ENCODE peak calls at places on chromosomes 16 and 17, in eight cellular contexts. One of them, this sample, is unnamed.

GRCh38 chr16:85518398-85519049 is 94.6 kb upstream of the GSE1 start:
- DNase-seq in nephron progenitor cell: no peak
- DNase-seq in glutamatergic neuron: no peak
- DNase-seq in HepG2: no peak
- DNase-seq in mucosa of descending colon: no peak
- DNase-seq in cardiac muscle cell: no peak
- DNase-seq in neural crest cell: no peak
- DNase-seq in sigmoid colon: no peak
- DNase-seq in this sample: no peak

GRCh38 chr16:29943846-29944669 is 17.8 kb upstream of the TMEM219 start:
- DNase-seq in HepG2: peak; percentile 91
- DNase-seq in cardiac muscle cell: peak; percentile 27
- DNase-seq in sigmoid colon: peak; percentile 72
- DNase-seq in nephron progenitor cell: peak; percentile 28
- DNase-seq in mucosa of descending colon: peak; percentile 73
- DNase-seq in neural crest cell: no peak
- DNase-seq in glutamatergic neuron: no peak
- DNase-seq in this sample: peak; percentile 88

GRCh38 chr17:65078441-65079160 is 22.1 kb upstream of the GNA13 start:
- DNase-seq in glutamatergic neuron: no peak
- DNase-seq in HepG2: no peak
- DNase-seq in nephron progenitor cell: no peak
- DNase-seq in cardiac muscle cell: no peak
- DNase-seq in sigmoid colon: peak; percentile 74
- DNase-seq in neural crest cell: no peak
- DNase-seq in mucosa of descending colon: no peak
- DNase-seq in this sample: no peak

GRCh38 chr17:75848523-75849303 is 4.5 kb upstream of the UNC13D start:
- DNase-seq in glutamatergic neuron: peak; percentile 86
- DNase-seq in nephron progenitor cell: peak; percentile 87
- DNase-seq in sigmoid colon: peak; percentile 82
- DNase-seq in neural crest cell: peak; percentile 73
- DNase-seq in HepG2: peak; percentile 80
- DNase-seq in cardiac muscle cell: peak; percentile 79
- DNase-seq in mucosa of descending colon: peak; percentile 90
- DNase-seq in this sample: no peak

GRCh38 chr17:43814714-43815113 is 18.2 kb downstream of the MPP3 start:
- DNase-seq in cardiac muscle cell: no peak
- DNase-seq in nephron progenitor cell: no peak
- DNase-seq in mucosa of descending colon: no peak
- DNase-seq in glutamatergic neuron: no peak
- DNase-seq in HepG2: no peak
- DNase-seq in sigmoid colon: no peak
- DNase-seq in neural crest cell: no peak
- DNase-seq in this sample: no peak

GRCh38 chr17:28700830-28701492 is 10.7 kb downstream of the PROCA1 start:
- DNase-seq in HepG2: no peak
- DNase-seq in neural crest cell: no peak
- DNase-seq in nephron progenitor cell: no peak
- DNase-seq in sigmoid colon: no peak
- DNase-seq in cardiac muscle cell: no peak
- DNase-seq in glutamatergic neuron: no peak
- DNase-seq in mucosa of descending colon: no peak
- DNase-seq in this sample: no peak

GRCh38 chr17:61782683-61783082 is 80.6 kb downstream of the BRIP1 start:
- DNase-seq in HepG2: no peak
- DNase-seq in cardiac muscle cell: no peak
- DNase-seq in sigmoid colon: no peak
- DNase-seq in nephron progenitor cell: no peak
- DNase-seq in mucosa of descending colon: no peak
- DNase-seq in neural crest cell: no peak
- DNase-seq in glutamatergic neuron: no peak
- DNase-seq in this sample: no peak

GRCh38 chr17:16929281-16929680 is 42.6 kb downstream of the TNFRSF13B start:
- DNase-seq in glutamatergic neuron: no peak
- DNase-seq in nephron progenitor cell: no peak
- DNase-seq in sigmoid colon: peak; percentile 37
- DNase-seq in mucosa of descending colon: no peak
- DNase-seq in cardiac muscle cell: no peak
- DNase-seq in HepG2: no peak
- DNase-seq in neural crest cell: no peak
- DNase-seq in this sample: no peak

GRCh38 chr17:55279788-55280579 is 15.2 kb downstream of the HLF start:
- DNase-seq in mucosa of descending colon: no peak
- DNase-seq in HepG2: no peak
- DNase-seq in nephron progenitor cell: no peak
- DNase-seq in cardiac muscle cell: no peak
- DNase-seq in glutamatergic neuron: no peak
- DNase-seq in neural crest cell: no peak
- DNase-seq in sigmoid colon: no peak
- DNase-seq in this sample: no peak

GRCh38 chr17:45231481-45232116 is 9.9 kb downstream of the FMNL1 start:
- DNase-seq in glutamatergic neuron: peak; percentile 61
- DNase-seq in mucosa of descending colon: no peak
- DNase-seq in neural crest cell: no peak
- DNase-seq in sigmoid colon: peak; percentile 66
- DNase-seq in nephron progenitor cell: peak; percentile 49
- DNase-seq in HepG2: peak; percentile 71
- DNase-seq in cardiac muscle cell: peak; percentile 23
- DNase-seq in this sample: no peak

GRCh38 chr16:83269541-83269940 is 538.2 kb upstream of the HSBP1 start:
- DNase-seq in glutamatergic neuron: no peak
- DNase-seq in neural crest cell: no peak
- DNase-seq in nephron progenitor cell: no peak
- DNase-seq in cardiac muscle cell: no peak
- DNase-seq in mucosa of descending colon: no peak
- DNase-seq in HepG2: no peak
- DNase-seq in sigmoid colon: no peak
- DNase-seq in this sample: no peak

GRCh38 chr17:17904171-17905035 is 67.6 kb upstream of the SREBF1 start:
- DNase-seq in cardiac muscle cell: no peak
- DNase-seq in neural crest cell: no peak
- DNase-seq in sigmoid colon: peak; percentile 18
- DNase-seq in glutamatergic neuron: no peak
- DNase-seq in mucosa of descending colon: no peak
- DNase-seq in HepG2: peak; percentile 23
- DNase-seq in nephron progenitor cell: no peak
- DNase-seq in this sample: no peak

GRCh38 chr17:61407211-61407911 is 7.7 kb downstream of the TBX2 start:
- DNase-seq in nephron progenitor cell: no peak
- DNase-seq in mucosa of descending colon: peak; percentile 19
- DNase-seq in HepG2: no peak
- DNase-seq in neural crest cell: no peak
- DNase-seq in sigmoid colon: peak; percentile 54
- DNase-seq in glutamatergic neuron: no peak
- DNase-seq in cardiac muscle cell: peak; percentile 65
- DNase-seq in this sample: no peak

GRCh38 chr16:12462690-12463646 is 340.7 kb downstream of the CPPED1 start:
- DNase-seq in glutamatergic neuron: no peak
- DNase-seq in neural crest cell: no peak
- DNase-seq in cardiac muscle cell: no peak
- DNase-seq in sigmoid colon: no peak
- DNase-seq in HepG2: no peak
- DNase-seq in mucosa of descending colon: no peak
- DNase-seq in nephron progenitor cell: no peak
- DNase-seq in this sample: no peak

GRCh38 chr16:74574146-74574545 is 32.8 kb downstream of the GLG1 start:
- DNase-seq in mucosa of descending colon: no peak
- DNase-seq in glutamatergic neuron: no peak
- DNase-seq in cardiac muscle cell: no peak
- DNase-seq in nephron progenitor cell: no peak
- DNase-seq in sigmoid colon: no peak
- DNase-seq in HepG2: no peak
- DNase-seq in neural crest cell: no peak
- DNase-seq in this sample: no peak

GRCh38 chr16:81945665-81946064 is 65.6 kb downstream of the SDR42E1 start:
- DNase-seq in cardiac muscle cell: no peak
- DNase-seq in nephron progenitor cell: no peak
- DNase-seq in neural crest cell: no peak
- DNase-seq in HepG2: no peak
- DNase-seq in sigmoid colon: no peak
- DNase-seq in glutamatergic neuron: no peak
- DNase-seq in mucosa of descending colon: no peak
- DNase-seq in this sample: no peak

GRCh38 chr16:70252355-70252988 is 732 bp upstream of the EXOSC6 start:
- DNase-seq in mucosa of descending colon: no peak
- DNase-seq in HepG2: no peak
- DNase-seq in neural crest cell: peak; percentile 29
- DNase-seq in sigmoid colon: no peak
- DNase-seq in glutamatergic neuron: peak; percentile 71
- DNase-seq in nephron progenitor cell: peak; percentile 41
- DNase-seq in cardiac muscle cell: peak; percentile 9
- DNase-seq in this sample: peak; percentile 85
- TF ChIP-seq CTCF in mucosa of descending colon: no peak
- TF ChIP-seq CTCF in HepG2: peak; percentile 80
- TF ChIP-seq CTCF in neural crest cell: peak; percentile 54
- TF ChIP-seq CTCF in sigmoid colon: no peak
- TF ChIP-seq CTCF in glutamatergic neuron: peak; percentile 46
- TF ChIP-seq CTCF in nephron progenitor cell: peak; percentile 31
- TF ChIP-seq CTCF in cardiac muscle cell: peak; percentile 51
- TF ChIP-seq CTCF in this sample: peak; percentile 57

GRCh38 chr17:80166446-80166845 is 3.4 kb upstream of the CARD14 start:
- DNase-seq in cardiac muscle cell: no peak
- DNase-seq in nephron progenitor cell: no peak
- DNase-seq in mucosa of descending colon: no peak
- DNase-seq in neural crest cell: no peak
- DNase-seq in HepG2: no peak
- DNase-seq in sigmoid colon: no peak
- DNase-seq in glutamatergic neuron: no peak
- DNase-seq in this sample: no peak

GRCh38 chr17:80171681-80172080 is 1.9 kb downstream of the CARD14 start:
- DNase-seq in nephron progenitor cell: no peak
- DNase-seq in cardiac muscle cell: no peak
- DNase-seq in mucosa of descending colon: no peak
- DNase-seq in neural crest cell: no peak
- DNase-seq in HepG2: no peak
- DNase-seq in sigmoid colon: no peak
- DNase-seq in glutamatergic neuron: no peak
- DNase-seq in this sample: no peak

GRCh38 chr17:80168371-80168770 is 1.5 kb upstream of the CARD14 start:
- DNase-seq in sigmoid colon: no peak
- DNase-seq in cardiac muscle cell: no peak
- DNase-seq in mucosa of descending colon: no peak
- DNase-seq in nephron progenitor cell: no peak
- DNase-seq in neural crest cell: no peak
- DNase-seq in glutamatergic neuron: no peak
- DNase-seq in HepG2: no peak
- DNase-seq in this sample: no peak

GRCh38 chr17:80169784-80170500 is at the start of gene CARD14:
- DNase-seq in mucosa of descending colon: peak; percentile 39
- DNase-seq in HepG2: no peak
- DNase-seq in sigmoid colon: no peak
- DNase-seq in glutamatergic neuron: peak; percentile 43
- DNase-seq in neural crest cell: no peak
- DNase-seq in cardiac muscle cell: no peak
- DNase-seq in nephron progenitor cell: no peak
- DNase-seq in this sample: no peak

DNA sequence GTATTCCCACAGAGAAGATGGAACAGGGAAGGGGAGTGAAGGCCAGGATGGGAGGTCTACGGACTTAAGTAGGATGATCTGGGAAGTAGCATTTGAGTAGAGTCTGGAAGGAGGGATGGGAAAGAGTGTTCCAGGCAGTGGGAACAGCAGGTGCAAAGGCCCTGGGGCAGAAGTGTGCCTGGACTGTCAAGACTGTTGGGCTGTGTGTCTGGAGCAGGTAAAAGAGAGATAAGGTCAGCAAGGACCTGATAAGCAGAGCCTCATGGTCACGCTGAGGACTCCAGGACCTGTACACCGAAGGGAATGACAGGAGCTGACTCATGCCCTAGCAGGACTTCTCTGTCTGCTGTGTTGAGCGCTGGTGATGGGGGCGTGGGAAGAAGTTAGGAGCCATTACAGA is 723 bp upstream of the CARD14 start:
- DNase-seq in cardiac muscle cell: no peak
- DNase-seq in nephron progenitor cell: no peak
- DNase-seq in neural crest cell: no peak
- DNase-seq in sigmoid colon: no peak
- DNase-seq in HepG2: no peak
- DNase-seq in mucosa of descending colon: no peak
- DNase-seq in glutamatergic neuron: no peak
- DNase-seq in this sample: no peak
- TF ChIP-seq CTCF in cardiac muscle cell: no peak
- TF ChIP-seq CTCF in nephron progenitor cell: no peak
- TF ChIP-seq CTCF in neural crest cell: no peak
- TF ChIP-seq CTCF in sigmoid colon: no peak
- TF ChIP-seq CTCF in HepG2: no peak
- TF ChIP-seq CTCF in mucosa of descending colon: no peak
- TF ChIP-seq CTCF in glutamatergic neuron: no peak
- TF ChIP-seq CTCF in this sample: no peak

DNA sequence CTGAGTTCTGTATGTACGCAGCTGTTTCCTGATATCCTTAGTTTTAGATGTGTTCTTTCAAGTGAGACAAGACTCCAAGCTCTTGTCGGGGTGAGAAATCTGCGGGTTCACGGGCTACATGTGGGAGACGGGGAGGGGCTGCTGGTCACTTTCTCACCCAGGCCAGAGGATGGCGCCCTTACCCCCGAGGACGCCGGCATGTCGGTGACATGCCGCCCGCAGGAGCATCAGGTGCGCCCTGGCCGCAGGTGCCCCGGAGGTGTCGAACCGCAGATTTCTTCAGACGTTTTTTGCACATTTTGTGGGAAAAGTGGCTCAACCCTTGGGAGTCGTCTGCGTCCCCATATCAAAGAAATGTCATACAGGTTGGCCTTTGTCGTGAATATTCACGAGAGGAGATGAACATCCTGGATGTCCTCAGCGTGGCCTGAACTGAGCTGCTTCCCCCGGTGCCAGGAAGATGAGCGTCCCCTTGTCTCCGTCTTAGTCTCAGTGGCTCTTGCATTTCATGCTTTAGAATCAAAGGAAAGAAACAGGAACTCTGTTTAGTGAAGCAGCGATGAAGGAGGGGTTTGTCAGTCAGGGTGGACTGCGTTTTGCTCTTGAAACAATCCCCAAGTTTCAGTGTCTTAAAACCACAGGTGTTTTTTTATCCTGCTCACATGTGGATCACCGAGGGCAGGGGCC is 75.3 kb upstream of the ZNF750 start:
- DNase-seq in mucosa of descending colon: no peak
- DNase-seq in sigmoid colon: no peak
- DNase-seq in cardiac muscle cell: no peak
- DNase-seq in HepG2: no peak
- DNase-seq in glutamatergic neuron: no peak
- DNase-seq in nephron progenitor cell: no peak
- DNase-seq in neural crest cell: no peak
- DNase-seq in this sample: no peak
- TF ChIP-seq CTCF in mucosa of descending colon: no peak
- TF ChIP-seq CTCF in sigmoid colon: no peak
- TF ChIP-seq CTCF in cardiac muscle cell: peak; percentile 6
- TF ChIP-seq CTCF in HepG2: peak; percentile 48
- TF ChIP-seq CTCF in glutamatergic neuron: no peak
- TF ChIP-seq CTCF in nephron progenitor cell: no peak
- TF ChIP-seq CTCF in neural crest cell: no peak
- TF ChIP-seq CTCF in this sample: no peak

DNA sequence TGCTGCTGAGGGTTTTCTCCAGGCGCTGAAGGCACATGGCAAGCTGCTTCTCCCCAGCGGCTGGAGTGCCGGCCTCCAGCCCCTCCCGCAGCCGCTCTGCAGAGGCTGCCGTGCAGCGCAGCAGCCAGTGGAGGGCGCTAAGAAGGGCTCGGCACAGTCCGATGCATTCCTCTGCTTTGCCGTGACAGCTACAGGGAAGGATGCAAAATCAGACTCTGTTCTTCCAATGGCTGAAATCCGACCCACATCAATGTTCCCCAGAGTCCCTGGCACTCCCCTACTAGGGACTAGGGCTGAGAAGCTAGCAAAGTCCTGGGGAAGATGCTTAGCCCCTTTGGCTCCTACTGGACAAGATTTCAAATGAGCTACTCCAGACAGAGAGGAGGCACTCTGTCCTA is 19.0 kb downstream of the MED24 start:
- DNase-seq in glutamatergic neuron: peak; percentile 82
- DNase-seq in cardiac muscle cell: peak; percentile 76
- DNase-seq in sigmoid colon: no peak
- DNase-seq in neural crest cell: peak; percentile 65
- DNase-seq in HepG2: no peak
- DNase-seq in nephron progenitor cell: peak; percentile 74
- DNase-seq in mucosa of descending colon: peak; percentile 72
- DNase-seq in this sample: no peak
- TF ChIP-seq CTCF in glutamatergic neuron: peak; percentile 71
- TF ChIP-seq CTCF in cardiac muscle cell: peak; percentile 82
- TF ChIP-seq CTCF in sigmoid colon: peak; percentile 58
- TF ChIP-seq CTCF in neural crest cell: peak; percentile 66
- TF ChIP-seq CTCF in HepG2: peak; percentile 67
- TF ChIP-seq CTCF in nephron progenitor cell: peak; percentile 71
- TF ChIP-seq CTCF in mucosa of descending colon: peak; percentile 53
- TF ChIP-seq CTCF in this sample: peak; percentile 69